ENCODE peak calls at places on chromosomes 3 and 15, in five cellular contexts. H is PC-9, D is stomach, L is fibroblast of lung, O is thoracic aorta. Q is an unnamed sample.

GRCh38 chr15:51133140-51133630 is 38.5 kb upstream of the TNFAIP8L3 start:
- DNase-seq in O (no peak), H (no peak), D (no peak), L (no peak), Q (no peak)

GRCh38 chr3:197687570-197687969 is 49.1 kb downstream of the RUBCN start:
- DNase-seq in D (no peak), O (no peak), H (no peak), L (no peak), Q (no peak)

GRCh38 chr15:68820205-68820588 is 498 bp downstream of the ANP32A start:
- DNase-seq in H (peak), D (peak), O (no peak), L (no peak), Q (peak)

GRCh38 chr3:17806201-17806600 is 63.8 kb upstream of the TBC1D5 start:
- DNase-seq in O (no peak), H (no peak), L (no peak), D (no peak), Q (no peak)

GRCh38 chr3:146834917-146835316 is 229.8 kb upstream of the PLSCR5 start:
- DNase-seq in L (peak), D (no peak), H (no peak), O (no peak), Q (peak)

GRCh38 chr3:39136533-39137434 is 16.6 kb downstream of the CSRNP1 start:
- DNase-seq in D (no peak), O (no peak), H (no peak), L (no peak), Q (no peak)

GRCh38 chr3:194488007-194488742 is 1.4 kb upstream of the ATP13A3 start:
- DNase-seq in H (peak), O (no peak), D (no peak), L (no peak), Q (peak)

GRCh38 chr3:22960326-22960984 is 242.7 kb upstream of the UBE2E2 start:
- DNase-seq in O (no peak), D (peak), L (peak), H (peak), Q (peak)

GRCh38 chr15:23686466-23687142 is 501 bp downstream of the NDN start:
- DNase-seq in D (no peak), H (no peak), O (no peak), L (peak), Q (peak)

GRCh38 chr15:64275934-64276333 is 80.0 kb downstream of the CSNK1G1 start:
- DNase-seq in L (no peak), D (no peak), O (no peak), H (no peak), Q (no peak)

GRCh38 chr3:141441381-141442365 is 45.2 kb upstream of the RASA2 start:
- DNase-seq in D (peak), H (peak), L (peak), O (no peak), Q (peak)

GRCh38 chr15:38440353-38441129 is 13.4 kb upstream of the FAM98B start:
- DNase-seq in H (peak), L (peak), O (no peak), D (peak), Q (peak)

GRCh38 chr15:60351066-60351465 is 46.7 kb downstream of the ANXA2 start:
- DNase-seq in H (no peak), O (no peak), D (no peak), L (peak), Q (no peak)

GRCh38 chr15:95559875-95560394 is 770.6 kb upstream of the NR2F2 start:
- DNase-seq in H (peak), L (peak), O (no peak), D (no peak), Q (peak)

GRCh38 chr3:23263796-23264195 is 60.7 kb downstream of the UBE2E2 start:
- DNase-seq in O (no peak), D (no peak), L (peak), H (no peak), Q (peak)

GRCh38 chr3:155744626-155745324 is at the start of gene PLCH1:
- DNase-seq in O (no peak), D (peak), L (peak), H (peak), Q (peak)

GRCh38 chr3:3633761-3634160 is 165.5 kb upstream of the LRRN1 start:
- DNase-seq in L (no peak), H (no peak), D (no peak), O (no peak), Q (no peak)

GRCh38 chr3:146250449-146251382 is at the start of gene PLSCR4:
- DNase-seq in O (peak), H (peak), L (peak), D (peak), Q (peak)

GRCh38 chr3:111667621-111668239 is 72.6 kb upstream of the ZBED2 start:
- DNase-seq in D (no peak), O (no peak), L (peak), H (no peak), Q (peak)

GRCh38 chr3:61807865-61808276 is 246.5 kb downstream of the PTPRG start:
- DNase-seq in H (no peak), D (peak), L (peak), O (no peak), Q (peak)

GRCh38 chr15:51982013-51982769 is 10.6 kb upstream of the LEO1 start:
- DNase-seq in O (no peak), D (no peak), H (peak), L (peak), Q (peak)

GRCh38 chr3:50550079-50550736 is 17.3 kb downstream of the C3orf18 start:
- DNase-seq in D (peak), H (peak), O (no peak), L (peak), Q (peak)

GRCh38 chr15:97129684-97130083 is 799.2 kb downstream of the NR2F2 start:
- DNase-seq in H (no peak), D (no peak), L (no peak), O (no peak), Q (no peak)

GRCh38 chr15:29379647-29380046 is 110.0 kb upstream of the NSMCE3 start:
- DNase-seq in H (no peak), L (no peak), D (no peak), O (no peak), Q (no peak)

GRCh38 chr15:101617390-101617965 is 34.7 kb downstream of the TM2D3 start:
- DNase-seq in H (no peak), L (no peak), O (no peak), D (no peak), Q (peak)

GRCh38 chr3:69542265-69543079 is 156.6 kb upstream of the FRMD4B start:
- DNase-seq in H (no peak), O (no peak), L (peak), D (no peak), Q (no peak)

GRCh38 chr15:81301815-81302399 is 22.0 kb downstream of the STARD5 start:
- DNase-seq in D (peak), O (no peak), H (no peak), L (no peak), Q (no peak)

GRCh38 chr3:112056451-112056929 is 22.0 kb downstream of the TMPRSS7 start:
- DNase-seq in O (no peak), D (peak), L (peak), H (no peak), Q (peak)

GRCh38 chr3:133662256-133662773 is 574 bp upstream of the TOPBP1 start:
- DNase-seq in H (peak), D (no peak), L (peak), O (no peak), Q (peak)
- TF ChIP-seq CTCF in H (no peak), D (no peak), L (no peak), O (no peak), Q (peak)

GRCh38 chr15:73654659-73655058 is 21.5 kb upstream of the NPTN start:
- DNase-seq in D (no peak), L (no peak), O (no peak), H (no peak), Q (no peak)

GRCh38 chr15:73660455-73660854 is 23.7 kb upstream of the CD276 start:
- DNase-seq in L (no peak), O (no peak), D (no peak), H (no peak), Q (peak)

GRCh38 chr15:73658645-73659044 is 25.5 kb upstream of the NPTN start:
- DNase-seq in O (no peak), D (no peak), H (no peak), L (no peak), Q (no peak)

GRCh38 chr15:73650387-73651126 is 17.4 kb upstream of the NPTN start:
- DNase-seq in O (no peak), D (no peak), L (peak), H (no peak), Q (peak)

DNA sequence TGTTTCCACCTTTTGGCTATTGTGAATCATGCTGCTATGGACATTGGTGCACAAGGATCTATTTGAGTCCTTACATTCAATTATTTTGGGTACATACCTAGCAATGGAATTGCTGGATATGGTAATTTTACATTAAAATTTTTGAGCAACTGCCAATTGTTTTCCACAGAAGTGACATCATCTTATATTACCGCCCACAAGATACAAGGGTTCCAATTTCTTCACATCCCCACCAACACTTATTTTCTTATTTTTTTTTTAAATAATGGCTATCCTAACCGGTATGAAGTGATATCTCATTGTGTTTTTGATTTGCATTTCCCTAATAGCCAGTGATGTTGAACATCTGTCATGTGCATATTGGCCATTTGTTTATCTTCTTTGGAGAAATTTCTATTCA is 22.5 kb upstream of the NPTN start:
- DNase-seq in H (no peak), O (no peak), L (no peak), D (no peak), Q (no peak)
- TF ChIP-seq CTCF in H (no peak), O (no peak), L (no peak), D (no peak), Q (no peak)

GRCh38 chr3:58783845-58784244 is 117.3 kb upstream of the FAM3D start:
- DNase-seq in H (no peak), O (no peak), L (no peak), D (no peak), Q (no peak)
- TF ChIP-seq CTCF in H (no peak), O (no peak), L (no peak), D (no peak), Q (no peak)

GRCh38 chr15:33675246-33675645 is 293.1 kb upstream of the CHRM5 start:
- DNase-seq in D (no peak), H (no peak), L (peak), O (no peak), Q (peak)
- TF ChIP-seq CTCF in D (no peak), H (peak), L (peak), O (no peak), Q (peak)

DNA sequence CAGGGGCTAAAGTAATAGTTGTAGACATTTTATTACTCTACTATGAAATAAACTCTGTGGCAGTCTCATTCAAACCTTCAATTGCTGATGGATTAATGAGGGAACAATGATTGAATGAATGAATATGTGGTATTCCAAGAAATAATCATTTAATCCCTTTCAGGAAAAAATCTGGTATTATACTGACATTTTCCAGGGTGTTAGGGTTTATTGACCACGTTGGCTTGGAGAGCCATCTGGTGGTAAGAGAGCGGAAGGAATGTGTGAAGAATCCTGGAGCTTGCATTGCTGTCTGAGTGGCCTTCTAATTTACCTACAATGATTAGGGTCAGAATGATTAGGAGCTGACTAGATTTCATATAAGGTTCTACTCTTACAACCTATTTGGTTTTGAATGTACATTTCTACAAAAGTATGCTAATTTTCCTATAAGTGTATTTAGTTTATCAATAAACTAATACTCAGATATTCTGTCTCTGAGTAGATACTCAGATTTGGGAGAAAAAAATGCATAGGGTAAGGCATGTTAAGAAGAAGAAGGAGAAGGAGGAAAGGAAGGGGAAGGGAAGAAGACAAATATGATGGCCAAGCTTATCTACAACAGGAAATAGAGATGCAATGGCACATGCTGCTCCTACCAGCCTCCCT is 249.9 kb downstream of the ROBO1 start:
- DNase-seq in L (peak), D (no peak), H (peak), O (no peak), Q (peak)
- TF ChIP-seq CTCF in L (peak), D (peak), H (peak), O (no peak), Q (peak)

GRCh38 chr3:129352045-129352444 is 73.4 kb downstream of the HMCES start:
- DNase-seq in D (no peak), L (no peak), H (no peak), O (no peak), Q (no peak)
- TF ChIP-seq CTCF in D (no peak), L (no peak), H (peak), O (peak), Q (peak)

GRCh38 chr3:127761101-127761802 is 61.1 kb downstream of the MGLL start:
- DNase-seq in O (no peak), H (no peak), D (no peak), L (no peak), Q (no peak)
- TF ChIP-seq CTCF in O (peak), H (no peak), D (no peak), L (no peak), Q (no peak)

DNA sequence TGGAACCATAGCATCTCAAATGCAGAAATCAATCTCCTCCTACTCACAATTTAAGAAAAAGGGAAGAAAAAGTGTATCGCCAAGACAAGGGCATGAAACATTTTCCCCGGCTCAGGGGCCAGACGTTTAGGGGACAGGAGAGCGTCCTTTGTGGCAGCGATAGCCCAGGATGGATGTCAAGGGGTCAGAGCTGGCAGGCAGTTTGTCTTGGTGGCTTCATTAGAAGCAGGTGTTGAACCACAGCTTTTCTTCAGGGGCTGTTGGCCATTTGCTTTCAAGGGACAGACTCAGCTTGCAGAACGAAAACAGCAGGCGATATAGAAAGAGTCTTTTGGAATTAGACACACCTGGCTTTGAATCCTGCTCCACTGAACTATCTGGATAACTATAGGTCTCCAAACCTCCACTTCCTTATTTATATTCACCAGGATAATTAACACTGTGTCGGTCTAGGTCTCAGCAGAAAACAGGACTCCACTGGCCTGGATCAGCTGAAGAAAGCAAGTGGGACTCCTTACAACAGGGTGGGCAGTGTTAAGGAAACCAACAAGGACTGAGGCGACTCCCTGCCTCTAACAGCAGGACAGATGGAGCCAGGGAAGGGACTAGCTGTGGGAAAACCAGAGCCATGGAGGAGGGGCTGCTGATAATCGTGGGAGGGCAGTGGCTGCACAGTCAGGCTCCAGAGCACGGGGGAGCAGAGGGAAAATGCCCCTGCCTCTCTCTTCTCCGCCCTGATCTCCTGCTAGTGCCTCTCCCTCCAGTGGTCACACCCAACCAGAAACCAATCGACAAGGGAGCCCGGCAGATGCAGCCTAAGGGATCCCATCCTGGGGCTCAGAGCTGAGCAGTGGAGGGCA is 123.6 kb downstream of the LIPC start:
- DNase-seq in L (no peak), D (no peak), H (no peak), O (no peak), Q (no peak)
- TF ChIP-seq CTCF in L (no peak), D (no peak), H (no peak), O (no peak), Q (peak)

DNA sequence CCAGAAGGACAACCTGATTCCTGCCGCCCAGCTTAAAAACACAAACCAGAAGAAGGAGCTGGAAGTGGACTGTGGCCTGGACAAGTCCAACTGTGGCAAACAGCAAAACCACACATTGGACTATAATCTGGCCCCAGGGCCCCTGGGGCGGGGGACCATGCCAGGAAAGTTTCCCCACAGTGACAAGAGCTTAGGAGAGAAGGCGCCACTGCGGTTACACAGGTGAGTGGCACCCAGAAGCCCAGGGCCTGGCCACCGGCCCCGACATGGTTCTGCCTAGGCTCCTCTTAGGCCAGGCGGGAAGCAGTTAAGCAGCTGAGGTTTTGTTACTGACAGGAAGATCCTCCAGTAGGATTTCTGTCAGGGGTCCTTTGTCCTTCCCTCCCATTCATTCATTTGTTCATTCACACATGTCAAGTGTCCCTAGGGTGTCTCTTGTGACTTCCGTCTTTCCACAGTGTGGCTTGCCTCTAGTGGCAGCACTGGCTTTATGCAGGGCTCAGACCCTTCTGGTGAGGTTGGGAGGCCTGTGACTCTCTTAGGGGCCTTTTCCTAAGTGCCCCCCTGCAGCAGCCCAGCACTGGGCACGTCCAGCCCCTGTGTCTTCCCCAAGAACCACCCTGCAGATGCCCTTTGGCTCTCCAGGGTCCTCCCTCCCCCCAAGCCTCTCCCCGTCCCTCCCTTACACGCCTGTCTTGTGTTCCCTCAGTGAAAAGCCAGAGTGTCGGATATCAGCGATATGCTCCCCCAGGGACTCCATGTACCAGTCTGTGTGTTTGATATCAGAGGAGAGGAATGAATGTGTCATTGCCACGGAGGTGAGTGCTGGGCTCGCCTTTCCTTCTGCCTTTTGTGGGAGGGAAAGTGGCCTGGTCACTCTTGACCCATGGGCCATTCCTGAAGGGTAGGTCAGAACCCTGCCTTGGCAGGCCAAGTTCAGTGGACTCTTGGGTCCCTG is 7.8 kb downstream of the DLL4 start:
- DNase-seq in H (no peak), L (no peak), O (no peak), D (no peak), Q (peak)
- TF ChIP-seq CTCF in H (no peak), L (no peak), O (peak), D (no peak), Q (peak)

GRCh38 chr3:12822725-12823373 is 18.5 kb downstream of the RPL32 start:
- DNase-seq in D (no peak), H (no peak), L (peak), O (no peak), Q (peak)
- TF ChIP-seq CTCF in D (peak), H (peak), L (peak), O (no peak), Q (peak)

Q was measured in fibroblast of pulmonary artery.